ENCODE peak calls at places on chromosomes 6 and 20, in five cellular contexts. One of them, this sample, is unnamed.

GRCh38 chr6:72622094-72622540 is 253 bp downstream of the KCNQ5 start:
- DNase-seq in fibroblast of pulmonary artery: peak
- DNase-seq in astrocyte: no peak
- DNase-seq in stomach: peak
- DNase-seq in heart right ventricle: peak
- DNase-seq in this sample: peak

GRCh38 chr6:21150644-21151043 is 442.9 kb upstream of the SOX4 start:
- DNase-seq in fibroblast of pulmonary artery: no peak
- DNase-seq in heart right ventricle: no peak
- DNase-seq in astrocyte: no peak
- DNase-seq in stomach: no peak
- DNase-seq in this sample: no peak

GRCh38 chr6:74753883-74754600 is 451.8 kb downstream of the COL12A1 start:
- DNase-seq in heart right ventricle: no peak
- DNase-seq in fibroblast of pulmonary artery: no peak
- DNase-seq in stomach: no peak
- DNase-seq in astrocyte: no peak
- DNase-seq in this sample: no peak

GRCh38 chr6:30847971-30848441 is 36.3 kb upstream of the DDR1 start:
- DNase-seq in astrocyte: no peak
- DNase-seq in heart right ventricle: no peak
- DNase-seq in fibroblast of pulmonary artery: no peak
- DNase-seq in stomach: no peak
- DNase-seq in this sample: no peak

GRCh38 chr6:122995930-122996796 is at the start of gene CLVS2:
- DNase-seq in astrocyte: peak
- DNase-seq in stomach: no peak
- DNase-seq in fibroblast of pulmonary artery: peak
- DNase-seq in heart right ventricle: peak
- DNase-seq in this sample: peak

GRCh38 chr20:19260412-19261090 is 48.1 kb downstream of the SLC24A3 start:
- DNase-seq in fibroblast of pulmonary artery: no peak
- DNase-seq in astrocyte: no peak
- DNase-seq in heart right ventricle: no peak
- DNase-seq in stomach: no peak
- DNase-seq in this sample: no peak

GRCh38 chr6:13120483-13121482 is 207.6 kb downstream of the TBC1D7 start:
- DNase-seq in fibroblast of pulmonary artery: no peak
- DNase-seq in astrocyte: no peak
- DNase-seq in heart right ventricle: peak
- DNase-seq in stomach: no peak
- DNase-seq in this sample: no peak

GRCh38 chr6:139112561-139112960 is 22.3 kb upstream of the HECA start:
- DNase-seq in astrocyte: no peak
- DNase-seq in heart right ventricle: no peak
- DNase-seq in fibroblast of pulmonary artery: no peak
- DNase-seq in stomach: no peak
- DNase-seq in this sample: no peak

GRCh38 chr6:118869894-118870665 is 23.9 kb upstream of the ASF1A start:
- DNase-seq in fibroblast of pulmonary artery: peak
- DNase-seq in heart right ventricle: no peak
- DNase-seq in astrocyte: peak
- DNase-seq in stomach: no peak
- DNase-seq in this sample: no peak

GRCh38 chr6:121971886-121972285 is 427.6 kb upstream of the HSF2 start:
- DNase-seq in fibroblast of pulmonary artery: peak
- DNase-seq in stomach: no peak
- DNase-seq in heart right ventricle: no peak
- DNase-seq in astrocyte: peak
- DNase-seq in this sample: no peak

GRCh38 chr6:144266091-144266649 is 19.0 kb upstream of the UTRN start:
- DNase-seq in astrocyte: peak
- DNase-seq in fibroblast of pulmonary artery: peak
- DNase-seq in stomach: peak
- DNase-seq in heart right ventricle: peak
- DNase-seq in this sample: no peak

GRCh38 chr20:53677447-53678314 is 84.0 kb upstream of the ZNF217 start:
- DNase-seq in stomach: peak
- DNase-seq in heart right ventricle: no peak
- DNase-seq in fibroblast of pulmonary artery: peak
- DNase-seq in astrocyte: peak
- DNase-seq in this sample: no peak

GRCh38 chr6:138590796-138591709 is 91.8 kb upstream of the NHSL1 start:
- DNase-seq in stomach: peak
- DNase-seq in heart right ventricle: no peak
- DNase-seq in astrocyte: no peak
- DNase-seq in fibroblast of pulmonary artery: peak
- DNase-seq in this sample: peak

GRCh38 chr6:32148722-32149576 is 2.8 kb downstream of the PRRT1 start:
- DNase-seq in astrocyte: peak
- DNase-seq in heart right ventricle: peak
- DNase-seq in stomach: peak
- DNase-seq in fibroblast of pulmonary artery: no peak
- DNase-seq in this sample: no peak

GRCh38 chr6:161117329-161117707 is 125.7 kb downstream of the MAP3K4 start:
- DNase-seq in fibroblast of pulmonary artery: no peak
- DNase-seq in astrocyte: no peak
- DNase-seq in stomach: no peak
- DNase-seq in heart right ventricle: no peak
- DNase-seq in this sample: no peak

DNA sequence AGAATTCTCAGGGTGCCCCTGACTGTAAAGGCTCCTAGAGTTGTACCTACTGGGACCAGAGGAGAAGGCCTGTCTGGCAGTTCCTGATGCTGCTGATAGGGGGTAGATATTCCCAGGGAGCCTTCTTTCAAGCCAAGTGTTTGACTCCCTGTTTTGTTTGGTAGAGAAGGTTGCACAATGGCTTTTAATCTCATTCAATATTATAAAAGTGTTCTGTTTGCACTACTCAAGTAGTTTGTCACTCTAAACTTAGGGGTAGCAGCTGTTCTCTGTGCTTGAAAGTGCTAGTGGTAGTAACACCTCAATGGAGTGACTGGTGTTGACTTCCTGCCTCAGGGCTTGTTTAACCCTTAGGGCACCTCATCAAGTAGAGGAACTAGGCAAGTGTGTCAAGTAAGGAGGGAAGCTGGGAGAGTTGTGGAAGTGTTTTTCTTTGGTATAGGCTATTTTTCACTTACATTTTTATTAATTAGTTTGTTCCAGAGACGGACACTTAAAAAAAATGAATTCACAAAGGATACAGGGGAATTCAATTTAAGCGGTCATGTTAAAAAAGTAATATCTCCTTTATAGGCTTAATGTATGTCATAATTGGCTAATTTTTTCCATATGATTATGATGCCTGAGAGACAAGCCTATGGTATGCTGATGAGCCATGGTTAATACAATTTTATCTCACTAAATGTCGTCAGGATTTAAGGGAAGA is 38.1 kb downstream of the BICRAL start:
- DNase-seq in heart right ventricle: no peak
- DNase-seq in astrocyte: no peak
- DNase-seq in stomach: no peak
- DNase-seq in fibroblast of pulmonary artery: peak
- DNase-seq in this sample: no peak
- TF ChIP-seq CTCF in heart right ventricle: peak
- TF ChIP-seq CTCF in astrocyte: no peak
- TF ChIP-seq CTCF in stomach: no peak
- TF ChIP-seq CTCF in fibroblast of pulmonary artery: peak
- TF ChIP-seq CTCF in this sample: no peak

GRCh38 chr6:113564401-113565161 is 292.6 kb upstream of the MARCKS start:
- DNase-seq in stomach: peak
- DNase-seq in heart right ventricle: peak
- DNase-seq in fibroblast of pulmonary artery: peak
- DNase-seq in astrocyte: peak
- DNase-seq in this sample: peak
- TF ChIP-seq CTCF in stomach: no peak
- TF ChIP-seq CTCF in heart right ventricle: peak
- TF ChIP-seq CTCF in fibroblast of pulmonary artery: peak
- TF ChIP-seq CTCF in astrocyte: no peak
- TF ChIP-seq CTCF in this sample: peak

GRCh38 chr20:33948480-33948879 is 45.2 kb upstream of the RALY start:
- DNase-seq in astrocyte: no peak
- DNase-seq in heart right ventricle: no peak
- DNase-seq in stomach: no peak
- DNase-seq in fibroblast of pulmonary artery: no peak
- DNase-seq in this sample: no peak

GRCh38 chr20:33945391-33946079 is 48.2 kb upstream of the RALY start:
- DNase-seq in fibroblast of pulmonary artery: peak
- DNase-seq in heart right ventricle: no peak
- DNase-seq in stomach: no peak
- DNase-seq in astrocyte: peak
- DNase-seq in this sample: no peak

GRCh38 chr20:33951171-33951570 is 42.5 kb upstream of the RALY start:
- DNase-seq in heart right ventricle: no peak
- DNase-seq in stomach: no peak
- DNase-seq in fibroblast of pulmonary artery: no peak
- DNase-seq in astrocyte: no peak
- DNase-seq in this sample: no peak

GRCh38 chr20:33944914-33945313 is 48.8 kb upstream of the RALY start:
- DNase-seq in fibroblast of pulmonary artery: no peak
- DNase-seq in heart right ventricle: no peak
- DNase-seq in stomach: no peak
- DNase-seq in astrocyte: no peak
- DNase-seq in this sample: no peak

DNA sequence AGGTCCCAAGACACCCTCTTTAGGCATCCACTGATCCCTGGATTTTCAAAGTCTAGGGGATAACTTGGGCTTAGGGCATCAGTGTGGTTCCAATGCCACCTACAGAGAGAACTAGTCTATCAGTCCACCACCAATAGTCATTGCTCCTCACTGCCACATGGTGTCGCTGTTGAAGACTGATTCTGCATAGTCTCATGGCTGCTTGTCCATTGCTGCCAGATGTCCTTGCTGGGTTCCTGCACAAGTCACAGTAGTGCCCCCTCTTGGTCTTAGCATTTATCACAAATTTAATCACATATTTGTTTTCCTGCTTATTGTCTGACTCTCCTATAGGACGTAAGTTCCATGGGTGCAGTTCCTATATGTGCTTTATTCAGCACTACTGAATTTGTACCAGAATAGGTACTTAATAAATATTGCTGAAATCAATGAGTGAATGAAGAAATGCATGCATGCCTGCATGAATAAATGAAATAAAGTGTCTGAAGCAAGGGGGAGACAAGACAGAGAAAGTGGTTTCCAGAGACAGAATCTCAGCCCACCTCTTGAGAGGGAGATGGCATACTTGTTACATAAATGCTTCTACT is 45.9 kb upstream of the RALY start:
- DNase-seq in stomach: no peak
- DNase-seq in heart right ventricle: no peak
- DNase-seq in fibroblast of pulmonary artery: peak
- DNase-seq in astrocyte: no peak
- DNase-seq in this sample: peak
- TF ChIP-seq CTCF in stomach: no peak
- TF ChIP-seq CTCF in heart right ventricle: peak
- TF ChIP-seq CTCF in fibroblast of pulmonary artery: peak
- TF ChIP-seq CTCF in astrocyte: peak
- TF ChIP-seq CTCF in this sample: peak

DNA sequence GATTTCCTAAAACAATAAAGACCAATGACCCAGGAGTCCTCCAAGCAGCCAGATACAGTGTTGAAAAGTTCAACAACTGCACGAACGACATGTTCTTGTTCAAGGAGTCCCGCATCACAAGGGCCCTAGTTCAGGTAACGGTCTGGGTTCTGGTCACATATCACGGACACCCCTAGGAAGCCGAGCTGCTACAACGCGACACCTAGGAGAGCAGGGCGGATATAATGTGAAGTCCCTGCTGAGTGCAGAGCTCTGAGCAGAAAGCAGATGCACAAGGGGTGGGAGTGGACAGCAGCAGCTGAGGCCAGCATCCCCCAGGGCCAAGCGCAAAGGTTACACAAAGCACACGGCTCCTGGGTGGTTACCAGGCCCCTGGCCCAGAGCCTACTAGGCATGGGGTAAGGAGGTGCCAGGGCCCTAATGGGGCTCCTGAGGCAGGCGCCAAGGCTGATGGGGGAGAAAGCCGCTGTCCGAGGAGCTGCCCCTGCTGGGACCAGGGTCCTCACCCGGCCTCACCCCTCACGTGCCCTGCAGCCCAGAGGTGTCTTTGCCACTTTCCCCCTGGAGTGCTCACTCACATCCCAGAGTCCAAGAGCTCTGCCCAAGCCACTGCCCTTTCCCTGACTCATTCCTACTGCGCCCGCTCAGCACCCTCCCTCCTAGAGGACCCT is 8.4 kb downstream of the CST7 start:
- DNase-seq in astrocyte: no peak
- DNase-seq in fibroblast of pulmonary artery: no peak
- DNase-seq in stomach: peak
- DNase-seq in heart right ventricle: no peak
- DNase-seq in this sample: no peak
- TF ChIP-seq CTCF in astrocyte: no peak
- TF ChIP-seq CTCF in fibroblast of pulmonary artery: no peak
- TF ChIP-seq CTCF in stomach: no peak
- TF ChIP-seq CTCF in heart right ventricle: no peak
- TF ChIP-seq CTCF in this sample: no peak

GRCh38 chr20:43680976-43681375 is 14.1 kb downstream of the MYBL2 start:
- DNase-seq in stomach: no peak
- DNase-seq in heart right ventricle: no peak
- DNase-seq in astrocyte: no peak
- DNase-seq in fibroblast of pulmonary artery: no peak
- DNase-seq in this sample: no peak

GRCh38 chr20:43676368-43676767 is 9.5 kb downstream of the MYBL2 start:
- DNase-seq in heart right ventricle: no peak
- DNase-seq in fibroblast of pulmonary artery: no peak
- DNase-seq in astrocyte: no peak
- DNase-seq in stomach: no peak
- DNase-seq in this sample: no peak

GRCh38 chr20:43682446-43682845 is 15.5 kb downstream of the MYBL2 start:
- DNase-seq in heart right ventricle: no peak
- DNase-seq in astrocyte: no peak
- DNase-seq in stomach: no peak
- DNase-seq in fibroblast of pulmonary artery: no peak
- DNase-seq in this sample: no peak

GRCh38 chr20:43681991-43682410 is 15.1 kb downstream of the MYBL2 start:
- DNase-seq in astrocyte: no peak
- DNase-seq in heart right ventricle: no peak
- DNase-seq in stomach: no peak
- DNase-seq in fibroblast of pulmonary artery: no peak
- DNase-seq in this sample: no peak

DNA sequence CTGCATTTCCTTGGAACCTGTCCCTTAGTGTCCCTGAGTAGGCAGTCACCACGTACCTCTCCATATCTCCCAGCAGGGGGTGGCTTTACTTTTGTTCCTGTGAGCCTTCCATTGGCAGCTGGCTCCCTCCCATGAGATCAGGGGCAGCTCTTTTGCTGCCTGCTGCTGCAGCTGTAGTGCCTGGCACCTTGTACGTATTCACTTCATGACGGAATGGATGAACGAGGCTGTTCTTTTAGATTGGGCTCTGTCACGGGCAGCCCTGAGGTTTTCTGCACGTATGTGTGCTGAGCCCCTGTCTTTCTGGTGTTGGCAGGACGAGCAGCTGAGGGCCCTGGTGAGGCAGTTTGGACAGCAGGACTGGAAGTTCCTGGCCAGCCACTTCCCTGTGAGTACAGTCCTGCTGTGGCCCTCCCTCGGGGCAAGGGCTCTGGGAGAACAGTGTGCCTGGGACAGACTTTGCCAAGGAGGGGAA is 14.6 kb downstream of the MYBL2 start:
- DNase-seq in fibroblast of pulmonary artery: no peak
- DNase-seq in heart right ventricle: peak
- DNase-seq in stomach: no peak
- DNase-seq in astrocyte: no peak
- DNase-seq in this sample: no peak
- TF ChIP-seq CTCF in fibroblast of pulmonary artery: peak
- TF ChIP-seq CTCF in heart right ventricle: no peak
- TF ChIP-seq CTCF in stomach: no peak
- TF ChIP-seq CTCF in astrocyte: no peak
- TF ChIP-seq CTCF in this sample: no peak

GRCh38 chr6:36075656-36076055 is 48.0 kb downstream of the MAPK14 start:
- DNase-seq in fibroblast of pulmonary artery: no peak
- DNase-seq in astrocyte: no peak
- DNase-seq in heart right ventricle: no peak
- DNase-seq in stomach: no peak
- DNase-seq in this sample: no peak
- TF ChIP-seq CTCF in fibroblast of pulmonary artery: peak
- TF ChIP-seq CTCF in astrocyte: no peak
- TF ChIP-seq CTCF in heart right ventricle: no peak
- TF ChIP-seq CTCF in stomach: no peak
- TF ChIP-seq CTCF in this sample: peak